ENCODE peak calls at places on chromosomes 3 and 15, in ten cellular contexts. V is cardiac muscle cell, F is endodermal cell, E is vagina, X is K562, N is OCI-LY7, D is Caco-2, O is heart left ventricle, Z is BE2C, M is colonic mucosa. Y is an unnamed sample. For H3K36me3, the result is how much of the 10 kb centered on the place peaks cover.

GRCh38 chr3:179745109-179745508 is 92.3 kb downstream of the USP13 start:
- DNase-seq in E (no peak), O (no peak), Z (no peak), D (no peak), N (no peak), V (no peak), M (no peak), F (no peak), X (no peak), Y (no peak)

GRCh38 chr3:71066356-71066755 is 517.2 kb downstream of the FOXP1 start:
- DNase-seq in X (no peak), E (no peak), D (no peak), Z (no peak), V (no peak), M (peak), N (peak), F (no peak), O (no peak), Y (no peak)

GRCh38 chr3:53044371-53045106 is 1.3 kb downstream of the SFMBT1 start:
- DNase-seq in Z (no peak), V (peak), N (peak), E (no peak), O (no peak), M (peak), F (peak), D (no peak), X (peak), Y (no peak)

GRCh38 chr15:67928666-67929065 is 88.8 kb upstream of the RNU6-1 start:
- DNase-seq in M (no peak), E (no peak), F (peak), N (no peak), X (no peak), Z (no peak), V (peak), O (no peak), D (no peak), Y (no peak)

GRCh38 chr3:135145581-135145980 is 350.5 kb downstream of the EPHB1 start:
- DNase-seq in D (no peak), O (no peak), N (no peak), M (no peak), Z (no peak), F (no peak), E (no peak), X (no peak), V (no peak), Y (no peak)

GRCh38 chr3:125125822-125126245 is 70.0 kb upstream of the HEG1 start:
- DNase-seq in D (no peak), X (no peak), O (no peak), F (no peak), E (no peak), M (no peak), Z (no peak), V (peak), N (no peak), Y (no peak)

GRCh38 chr3:171783626-171784025 is 26.7 kb downstream of the PLD1 start:
- DNase-seq in M (no peak), V (no peak), N (no peak), F (no peak), X (no peak), D (no peak), Z (no peak), O (no peak), E (no peak), Y (no peak)

GRCh38 chr3:115616461-115616860 is 6.8 kb upstream of the GAP43 start:
- DNase-seq in V (no peak), N (no peak), F (no peak), X (no peak), D (no peak), E (no peak), M (no peak), Z (no peak), O (no peak), Y (no peak)

GRCh38 chr15:52737720-52738119 is 52.4 kb downstream of the ONECUT1 start:
- DNase-seq in O (no peak), X (no peak), E (no peak), F (no peak), V (no peak), M (no peak), D (no peak), N (no peak), Z (no peak), Y (no peak)

GRCh38 chr15:52787549-52788098 is 2.5 kb downstream of the ONECUT1 start:
- DNase-seq in Z (no peak), O (no peak), M (no peak), N (no peak), F (peak), X (no peak), V (no peak), D (no peak), E (no peak), Y (no peak)

GRCh38 chr15:43440721-43441281 is 52.2 kb downstream of the TP53BP1 start:
- DNase-seq in M (peak), N (peak), V (peak), F (peak), O (no peak), X (peak), D (peak), Z (peak), E (peak), Y (no peak)

GRCh38 chr3:12221663-12222062 is 63.0 kb upstream of the TIMP4 start:
- DNase-seq in X (no peak), V (no peak), Z (no peak), O (no peak), E (no peak), D (peak), N (no peak), M (peak), F (no peak), Y (no peak)

GRCh38 chr3:148790841-148791240 is 36.8 kb upstream of the CPB1 start:
- DNase-seq in O (peak), M (peak), D (no peak), N (no peak), E (no peak), V (peak), Z (no peak), X (no peak), F (no peak), Y (no peak)

GRCh38 chr3:126341755-126342150 is 15.5 kb downstream of the KLF15 start:
- DNase-seq in V (no peak), F (peak), O (no peak), Z (no peak), N (no peak), M (no peak), D (no peak), X (no peak), E (no peak), Y (peak)

GRCh38 chr3:132509096-132509495 is 88.0 kb upstream of the ACKR4 start:
- DNase-seq in D (no peak), X (no peak), E (no peak), O (no peak), F (no peak), N (no peak), V (no peak), M (no peak), Z (no peak), Y (no peak)

GRCh38 chr15:46091860-46092450 is 457.1 kb downstream of the SQOR start:
- DNase-seq in M (peak), O (no peak), Z (peak), X (peak), N (peak), D (peak), F (peak), E (no peak), V (peak), Y (no peak)

GRCh38 chr15:39624806-39625205 is 43.9 kb downstream of the THBS1 start:
- DNase-seq in F (no peak), Z (no peak), E (no peak), N (no peak), D (no peak), V (peak), X (no peak), M (peak), O (peak), Y (peak)

GRCh38 chr3:141373768-141374526 is 5.6 kb downstream of the ZBTB38 start:
- DNase-seq in Z (no peak), V (no peak), M (no peak), O (no peak), F (peak), E (no peak), D (no peak), N (no peak), X (no peak), Y (no peak)

GRCh38 chr15:91469627-91470567 is 369.8 kb downstream of the SV2B start:
- DNase-seq in M (peak), F (no peak), Z (peak), N (no peak), D (no peak), E (no peak), O (no peak), X (peak), V (no peak), Y (peak)

GRCh38 chr15:31080618-31081017 is 20.9 kb downstream of the TRPM1 start:
- DNase-seq in O (peak), E (no peak), D (peak), F (peak), X (peak), Z (peak), M (peak), V (peak), N (peak), Y (no peak)

GRCh38 chr15:77026501-77027110 is 31.7 kb downstream of the PSTPIP1 start:
- DNase-seq in M (peak), N (no peak), V (no peak), E (no peak), F (peak), X (no peak), O (peak), Z (no peak), D (no peak), Y (peak)

GRCh38 chr3:196995646-196996355 is 27.2 kb upstream of the PIGZ start:
- DNase-seq in M (no peak), X (no peak), E (no peak), V (no peak), O (no peak), N (no peak), D (no peak), Z (no peak), F (peak), Y (peak)

GRCh38 chr3:123444744-123445143 is 4.1 kb downstream of the ADCY5 start:
- DNase-seq in F (no peak), Z (no peak), N (no peak), O (no peak), V (no peak), X (no peak), E (no peak), M (no peak), D (no peak), Y (no peak)

GRCh38 chr15:67468431-67468830 is 52.5 kb upstream of the C15orf61 start:
- DNase-seq in F (no peak), O (no peak), E (no peak), D (no peak), X (no peak), N (no peak), Z (no peak), V (no peak), M (no peak), Y (no peak)

GRCh38 chr15:39596358-39597051 is 15.6 kb downstream of the THBS1 start:
- DNase-seq in O (no peak), V (peak), N (no peak), X (no peak), D (no peak), E (no peak), M (no peak), F (no peak), Z (no peak), Y (no peak)

GRCh38 chr15:84034831-84035753 is 200.5 kb upstream of the GOLGA6L4 start:
- DNase-seq in X (no peak), F (peak), Z (no peak), V (peak), D (peak), M (no peak), N (peak), E (no peak), O (no peak), Y (no peak)

DNA sequence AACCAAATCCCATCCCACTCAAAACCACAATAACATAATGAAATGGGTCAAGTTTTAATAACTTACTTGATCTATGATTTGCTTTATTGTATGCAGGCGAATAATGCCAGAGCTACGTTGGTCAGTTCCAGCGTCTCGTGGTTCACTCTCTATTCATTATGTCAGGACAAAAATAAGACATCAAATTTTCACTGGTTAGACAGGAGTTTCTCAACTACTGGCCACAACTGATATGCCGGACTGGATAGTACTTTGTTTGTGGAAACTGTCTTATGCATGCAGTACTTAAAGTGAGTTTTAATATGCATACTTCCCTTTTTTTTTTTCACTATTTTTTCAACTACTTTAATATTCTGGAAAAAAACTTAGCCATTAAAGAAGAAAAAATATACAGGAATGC is 94.4 kb downstream of the TJP1 start:
- DNase-seq in N (no peak), O (no peak), D (no peak), M (no peak), F (no peak), Z (no peak), E (no peak), V (peak), X (no peak), Y (no peak)
- H3K36me3 ChIP-seq in N (under half), O (half or more), D (under half), M (under half), F (half or more), Z (under half), E (under half), V (half or more), X (half or more), Y (under half)

DNA sequence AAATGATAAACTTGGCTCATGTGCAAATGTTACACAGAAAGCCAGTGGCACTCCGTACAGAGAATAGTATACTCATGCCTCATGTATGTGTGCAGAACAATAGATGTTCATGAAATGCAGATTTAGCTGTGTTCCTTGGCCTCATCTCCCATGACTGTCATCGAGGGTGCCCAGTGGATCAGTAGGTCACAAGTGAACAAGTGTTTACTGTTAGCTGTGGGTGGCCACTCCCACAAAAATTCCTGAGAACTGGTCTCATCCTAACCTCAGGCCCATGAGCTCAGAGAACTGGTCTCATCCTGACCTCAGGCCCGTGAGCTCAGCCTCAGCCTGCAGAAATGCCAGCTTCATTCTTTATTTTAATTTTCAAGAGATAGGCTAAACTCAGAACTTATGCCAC is 124.1 kb downstream of the GADL1 start:
- DNase-seq in V (peak), O (peak), Z (no peak), X (no peak), E (no peak), D (peak), N (no peak), M (no peak), F (no peak), Y (no peak)
- TF ChIP-seq CTCF in V (no peak), O (no peak), Z (no peak), X (no peak), E (no peak), D (no peak), N (no peak), M (no peak), F (no peak), Y (no peak)

DNA sequence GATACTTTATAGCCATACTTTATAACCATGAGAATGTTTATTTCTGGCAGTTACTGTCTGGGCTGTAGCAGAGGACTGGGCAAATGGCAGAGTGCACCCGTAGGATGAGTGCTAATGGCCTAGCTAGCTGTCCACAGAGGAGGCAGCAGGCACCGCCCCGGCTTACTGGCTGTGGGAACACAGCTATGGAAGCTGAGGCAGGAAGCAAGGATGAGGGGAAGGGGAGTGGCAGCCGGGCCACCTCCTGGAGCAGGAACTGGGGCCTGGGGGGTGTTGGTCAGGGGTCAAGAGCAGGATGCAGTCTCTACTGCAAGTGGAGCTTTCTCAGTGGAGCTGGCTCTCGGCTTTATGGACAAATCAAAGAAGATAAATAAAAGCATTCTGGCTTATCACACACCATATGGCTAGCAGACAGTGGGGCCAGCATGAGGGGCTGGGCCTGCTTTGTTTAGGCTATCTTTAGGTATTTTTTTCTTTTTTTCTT is 316.8 kb upstream of the CTDSPL start:
- DNase-seq in D (no peak), V (no peak), O (no peak), F (no peak), Z (no peak), E (no peak), M (no peak), N (no peak), X (no peak), Y (peak)
- H3K36me3 ChIP-seq in D (under half), V (under half), O (half or more), F (under half), Z (under half), E (under half), M (under half), N (under half), X (under half), Y (under half)

GRCh38 chr15:69082556-69082955 is 68.1 kb downstream of the NOX5 start:
- DNase-seq in X (no peak), N (no peak), M (no peak), F (no peak), Z (no peak), E (no peak), O (no peak), D (no peak), V (no peak), Y (no peak)

GRCh38 chr15:69080958-69081248 is 66.4 kb downstream of the NOX5 start:
- DNase-seq in V (no peak), E (no peak), Z (no peak), O (no peak), D (no peak), N (no peak), X (no peak), M (no peak), F (no peak), Y (no peak)

GRCh38 chr15:69082041-69082502 is 67.6 kb downstream of the NOX5 start:
- DNase-seq in N (no peak), D (no peak), E (no peak), O (peak), F (no peak), M (no peak), V (peak), X (no peak), Z (no peak), Y (no peak)

GRCh38 chr15:69080203-69080957 is 65.9 kb downstream of the NOX5 start:
- DNase-seq in N (no peak), V (peak), D (no peak), O (no peak), F (peak), E (no peak), M (peak), Z (peak), X (no peak), Y (no peak)

GRCh38 chr15:69081310-69082004 is 67.0 kb downstream of the NOX5 start:
- DNase-seq in X (no peak), V (peak), M (no peak), O (peak), D (no peak), E (no peak), N (no peak), Z (peak), F (peak), Y (no peak)
- TF ChIP-seq CTCF in X (no peak), V (peak), M (no peak), O (no peak), D (no peak), E (no peak), N (no peak), Z (no peak), F (no peak), Y (no peak)

DNA sequence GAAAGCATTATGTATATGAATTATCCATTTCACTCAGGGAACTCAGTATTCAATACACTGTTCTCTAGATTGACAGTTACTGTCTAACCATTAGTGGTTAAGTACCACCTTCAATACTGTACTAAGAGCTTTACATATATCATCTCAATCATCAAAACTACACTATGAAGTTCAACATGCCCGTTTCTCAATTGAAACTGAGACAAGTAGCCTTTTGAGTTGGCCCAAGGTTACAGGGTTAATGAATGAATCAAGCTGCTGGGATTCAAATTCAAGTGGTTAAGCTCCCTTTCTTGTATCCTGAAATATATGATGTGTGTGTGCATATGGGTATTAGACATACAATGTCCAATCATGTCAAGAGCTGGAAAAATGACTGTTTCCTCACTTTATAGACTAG is 5.8 kb downstream of the TASOR start:
- DNase-seq in O (no peak), E (no peak), V (no peak), M (no peak), X (no peak), N (no peak), D (no peak), F (no peak), Z (no peak), Y (no peak)
- H3K36me3 ChIP-seq in O (under half), E (under half), V (under half), M (under half), X (under half), N (half or more), D (under half), F (half or more), Z (under half), Y (under half)

DNA sequence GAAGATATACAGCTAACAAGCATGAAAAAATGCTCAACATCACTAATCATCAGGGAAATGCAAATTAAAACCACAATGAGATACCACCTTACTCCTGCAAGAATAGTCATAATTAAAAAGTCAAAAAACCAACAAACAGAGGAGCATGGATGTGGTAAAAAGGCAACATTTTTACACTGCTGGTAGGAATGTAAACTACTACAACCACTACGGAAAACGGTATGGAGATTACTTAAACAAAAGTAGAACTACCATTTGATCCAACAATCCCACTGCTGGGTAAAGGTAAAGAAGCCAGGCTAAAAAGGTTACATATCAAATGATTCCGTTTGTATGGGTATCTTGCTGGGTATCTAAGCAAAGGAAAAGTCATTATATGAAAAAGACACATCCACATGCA is 53.8 kb downstream of the STAG1 start:
- DNase-seq in Z (no peak), V (no peak), M (no peak), X (no peak), D (no peak), F (no peak), O (no peak), N (no peak), E (no peak), Y (no peak)
- TF ChIP-seq CTCF in Z (no peak), V (no peak), M (no peak), X (no peak), D (no peak), F (peak), O (no peak), N (no peak), E (no peak), Y (no peak)

GRCh38 chr15:34953851-34954250 is 15.7 kb downstream of the AQR start:
- DNase-seq in X (no peak), N (no peak), V (no peak), Z (no peak), E (no peak), M (no peak), F (no peak), D (no peak), O (no peak), Y (no peak)
- H3K36me3 ChIP-seq in X (half or more), N (half or more), V (under half), Z (under half), E (under half), M (under half), F (under half), D (under half), O (half or more), Y (under half)

GRCh38 chr3:48931944-48932580 is 13.4 kb downstream of the ARIH2 start:
- DNase-seq in N (no peak), V (no peak), X (no peak), F (no peak), Z (no peak), O (no peak), D (no peak), E (no peak), M (no peak), Y (no peak)

GRCh38 chr3:48938156-48938555 is 19.5 kb downstream of the ARIH2 start:
- DNase-seq in N (no peak), V (no peak), O (no peak), D (no peak), F (no peak), M (no peak), Z (no peak), E (no peak), X (no peak), Y (no peak)

GRCh38 chr3:48938689-48939088 is 20.0 kb downstream of the ARIH2 start:
- DNase-seq in Z (no peak), M (no peak), F (no peak), N (no peak), E (no peak), X (no peak), V (no peak), D (no peak), O (no peak), Y (no peak)

GRCh38 chr3:48934333-48934991 is 15.8 kb downstream of the ARIH2 start:
- DNase-seq in F (no peak), X (no peak), Z (no peak), N (no peak), M (no peak), E (no peak), O (no peak), V (no peak), D (no peak), Y (no peak)

GRCh38 chr3:48935530-48935929 is 16.9 kb downstream of the ARIH2 start:
- DNase-seq in M (no peak), Z (no peak), E (no peak), D (no peak), V (no peak), O (no peak), N (no peak), X (no peak), F (no peak), Y (no peak)
- TF ChIP-seq CTCF in M (no peak), Z (no peak), E (no peak), D (no peak), V (no peak), O (no peak), N (no peak), X (no peak), F (no peak), Y (no peak)